ENCODE peak calls at places on chromosomes 1 and 21, in five cellular contexts. V is SK-N-SH; N is LoVo; U is stimulated activated effector memory CD8-positive, alpha-beta T cell treated with anti-CD3 and anti-CD28 coated beads, Interleukin-12 subunit alpha, Interleukin-12 subunit beta, amount 100 ng/mL, for 72 hours; H is AG09309. G is an unnamed sample.

GRCh38 chr21:39660596-39660995 is 47.9 kb downstream of the B3GALT5 start:
- DNase-seq in H (peak), V (no peak), N (no peak), U (no peak), G (no peak)

GRCh38 chr1:174142836-174143235 is 16.5 kb upstream of the RABGAP1L start:
- DNase-seq in N (no peak), H (no peak), U (no peak), V (no peak), G (no peak)

GRCh38 chr1:203592728-203593127 is 33.9 kb upstream of the ATP2B4 start:
- DNase-seq in U (no peak), N (no peak), V (no peak), H (no peak), G (no peak)

GRCh38 chr1:180234369-180235076 is 4.5 kb downstream of the LHX4 start:
- DNase-seq in U (no peak), V (peak), N (peak), H (no peak), G (no peak)

GRCh38 chr1:84366786-84367185 is 31.5 kb upstream of the DNASE2B start:
- DNase-seq in H (peak), V (no peak), U (no peak), N (no peak), G (no peak)

GRCh38 chr1:48107516-48107915 is 110.3 kb upstream of the TRABD2B start:
- DNase-seq in V (no peak), U (no peak), H (no peak), N (no peak), G (no peak)

GRCh38 chr1:117857434-117857833 is 72.0 kb downstream of the GDAP2 start:
- DNase-seq in V (no peak), N (no peak), U (no peak), H (no peak), G (no peak)

GRCh38 chr21:38089763-38090046 is 167.1 kb upstream of the KCNJ15 start:
- DNase-seq in N (no peak), H (no peak), V (no peak), U (no peak), G (no peak)

GRCh38 chr1:94819945-94820746 is at the start of gene SLC44A3:
- DNase-seq in H (no peak), N (peak), U (no peak), V (peak), G (no peak)

GRCh38 chr1:3119748-3120524 is 50.9 kb downstream of the PRDM16 start:
- DNase-seq in U (no peak), H (no peak), N (no peak), V (no peak), G (no peak)

GRCh38 chr21:45072166-45072962 is 2.0 kb upstream of the ADARB1 start:
- DNase-seq in H (no peak), N (no peak), U (no peak), V (no peak), G (no peak)

GRCh38 chr1:43651188-43651587 is 1.2 kb downstream of the KDM4A start:
- DNase-seq in V (no peak), N (no peak), H (no peak), U (no peak), G (no peak)

GRCh38 chr21:30988706-30989105 is 49.6 kb downstream of the KRTAP19-8 start:
- DNase-seq in H (no peak), U (no peak), V (no peak), N (no peak), G (no peak)

GRCh38 chr1:237562247-237562823 is 328.4 kb downstream of the ZP4 start:
- DNase-seq in H (peak), V (peak), U (no peak), N (peak), G (peak)

GRCh38 chr1:242002072-242002471 is 3.2 kb upstream of the MAP1LC3C start:
- DNase-seq in H (no peak), N (no peak), V (no peak), U (no peak), G (no peak)

GRCh38 chr1:81978945-81979344 is 178.2 kb downstream of the ADGRL2 start:
- DNase-seq in V (no peak), H (no peak), N (no peak), U (no peak), G (peak)

GRCh38 chr1:52709016-52709415 is 10.9 kb upstream of the COA7 start:
- DNase-seq in V (no peak), H (no peak), U (no peak), N (no peak), G (no peak)

GRCh38 chr1:30416221-30416820 is 307.1 kb downstream of the MATN1 start:
- DNase-seq in V (no peak), U (no peak), N (no peak), H (no peak), G (no peak)

GRCh38 chr1:204544321-204544720 is 28.1 kb downstream of the MDM4 start:
- DNase-seq in V (no peak), N (no peak), U (no peak), H (no peak), G (no peak)

GRCh38 chr21:32543975-32544374 is 41.3 kb downstream of the TCP10L start:
- DNase-seq in V (no peak), N (no peak), H (no peak), U (no peak), G (no peak)

GRCh38 chr1:165495811-165496143 is 48.0 kb upstream of the LRRC52 start:
- DNase-seq in N (no peak), V (no peak), H (no peak), U (no peak), G (no peak)

GRCh38 chr1:77018386-77019156 is 151.3 kb downstream of the ST6GALNAC5 start:
- DNase-seq in H (no peak), U (no peak), V (no peak), N (no peak), G (no peak)

GRCh38 chr1:63892632-63893395 is 119.0 kb downstream of the ROR1 start:
- DNase-seq in H (no peak), N (no peak), U (no peak), V (peak), G (no peak)

GRCh38 chr21:38325761-38326420 is 69.1 kb downstream of the KCNJ15 start:
- DNase-seq in U (no peak), H (no peak), V (no peak), N (no peak), G (no peak)

GRCh38 chr1:114700026-114700600 is 4.8 kb upstream of the AMPD1 start:
- DNase-seq in U (no peak), H (no peak), V (no peak), N (no peak), G (no peak)

GRCh38 chr1:101440484-101440883 is 203.7 kb downstream of the S1PR1 start:
- DNase-seq in U (no peak), H (no peak), N (no peak), V (peak), G (no peak)

GRCh38 chr1:230270940-230271325 is 155.2 kb downstream of the PGBD5 start:
- DNase-seq in U (no peak), V (peak), H (no peak), N (no peak), G (no peak)

G was measured in iPS DF 19.7.